ENCODE peak calls at places on chromosomes 16 and 17, in four cellular contexts. X is astrocyte of the spinal cord; U is NCI-H460; I is stimulated activated CD8-positive, alpha-beta memory T cell treated with anti-CD3 and anti-CD28 coated beads, Interleukin-7, amount 100 ng/mL, for 1 hour. J is an unnamed sample.

GRCh38 chr16:46830417-46830901 is 521 bp downstream of the C16orf87 start:
- DNase-seq in X (peak), U (no peak), I (peak), J (no peak)

GRCh38 chr17:74778960-74779359 is 2.8 kb upstream of the NAT9 start:
- DNase-seq in X (no peak), U (no peak), I (no peak), J (no peak)

GRCh38 chr17:35432176-35433074 is at the start of gene SLFN12:
- DNase-seq in X (peak), U (no peak), I (peak), J (no peak)

GRCh38 chr17:52148969-52149351 is 9.6 kb downstream of the CA10 start:
- DNase-seq in X (peak), U (no peak), I (no peak), J (no peak)

GRCh38 chr16:19169081-19169639 is 1.1 kb downstream of the SYT17 start:
- DNase-seq in X (no peak), U (no peak), I (no peak), J (no peak)

GRCh38 chr17:61128671-61129115 is 270.9 kb upstream of the TBX2 start:
- DNase-seq in X (no peak), U (no peak), I (no peak), J (no peak)

GRCh38 chr16:83913234-83913633 is 14.3 kb downstream of the MLYCD start:
- DNase-seq in X (no peak), U (no peak), I (no peak), J (no peak)

GRCh38 chr16:27636453-27637200 is 86.7 kb downstream of the KATNIP start:
- DNase-seq in X (no peak), U (no peak), I (no peak), J (no peak)

GRCh38 chr17:75260679-75261335 is 599 bp downstream of the GGA3 start:
- DNase-seq in X (no peak), U (no peak), I (no peak), J (no peak)

GRCh38 chr16:307691-308312 is 24.8 kb downstream of the PDIA2 start:
- DNase-seq in X (no peak), U (no peak), I (no peak), J (no peak)

GRCh38 chr17:7080445-7081041 is 492 bp upstream of the CLEC10A start:
- DNase-seq in X (no peak), U (no peak), I (no peak), J (no peak)

GRCh38 chr16:82232806-82233205 is 62.8 kb upstream of the MPHOSPH6 start:
- DNase-seq in X (no peak), U (no peak), I (no peak), J (no peak)

GRCh38 chr16:16029431-16030011 is 80.1 kb downstream of the ABCC1 start:
- DNase-seq in X (no peak), U (no peak), I (no peak), J (no peak)

GRCh38 chr17:7577327-7578199 is 1.9 kb upstream of the CD68 start:
- DNase-seq in X (no peak), U (no peak), I (no peak), J (no peak)

GRCh38 chr17:55258578-55259135 is 6.1 kb upstream of the HLF start:
- DNase-seq in X (no peak), U (no peak), I (no peak), J (no peak)

GRCh38 chr16:84109598-84110325 is 7.0 kb downstream of the MBTPS1 start:
- DNase-seq in X (no peak), U (no peak), I (no peak), J (no peak)

GRCh38 chr17:81064746-81065475 is 30.0 kb downstream of the BAIAP2 start:
- DNase-seq in X (peak), U (no peak), I (no peak), J (no peak)

GRCh38 chr17:50192116-50192872 is 9.1 kb downstream of the COL1A1 start:
- DNase-seq in X (peak), U (no peak), I (no peak), J (no peak)

GRCh38 chr17:4161179-4161559 is 18.2 kb downstream of the CYB5D2 start:
- DNase-seq in X (peak), U (peak), I (no peak), J (no peak)

GRCh38 chr16:54266363-54266955 is 20.1 kb downstream of the IRX3 start:
- DNase-seq in X (no peak), U (no peak), I (no peak), J (no peak)

GRCh38 chr17:56930739-56931337 is 17.0 kb upstream of the TRIM25 start:
- DNase-seq in X (no peak), U (no peak), I (no peak), J (no peak)

GRCh38 chr17:17435323-17435722 is 41.5 kb upstream of the MED9 start:
- DNase-seq in X (peak), U (no peak), I (no peak), J (no peak)

GRCh38 chr16:54744998-54745397 is 185.7 kb upstream of the IRX5 start:
- DNase-seq in X (no peak), U (no peak), I (no peak), J (no peak)

GRCh38 chr17:27315322-27315721 is 21.4 kb downstream of the WSB1 start:
- DNase-seq in X (peak), U (no peak), I (no peak), J (no peak)

GRCh38 chr16:66416981-66417700 is 10.0 kb upstream of the BEAN1 start:
- DNase-seq in X (peak), U (no peak), I (no peak), J (no peak)

GRCh38 chr17:64245218-64246145 is 17.6 kb downstream of the TEX2 start:
- DNase-seq in X (peak), U (no peak), I (no peak), J (no peak)

J was measured in SK-N-MC.